ENCODE peak calls at places on chromosomes 6 and 20, in nine cellular contexts. W is HEK293T, M is Calu3, J is left lobe of liver, G is HT1080, U is D341Med, S is activated B cell treated with CpG ODN at 0.5 μM for 24 hours, N is occipital lobe, Q is sigmoid colon. I is an unnamed sample.

GRCh38 chr6:125584468-125584939 is 164.9 kb upstream of the HEY2 start:
- DNase-seq in Q (no peak), S (no peak), U (no peak), G (peak; percentile 6), M (no peak), J (no peak), N (peak; percentile 59), W (peak; percentile 78), I (no peak)

GRCh38 chr6:153117986-153118886 is 12.8 kb downstream of the RGS17 start:
- DNase-seq in Q (no peak), N (no peak), J (no peak), M (no peak), U (no peak), G (peak; percentile 87), S (no peak), W (no peak), I (no peak)

GRCh38 chr6:107418118-107418517 is 41.2 kb downstream of the PDSS2 start:
- DNase-seq in Q (no peak), J (no peak), U (peak; percentile 33), M (peak; percentile 6), W (peak; percentile 30), N (no peak), G (peak; percentile 28), S (no peak), I (no peak)

GRCh38 chr6:150334790-150335783 is 33.7 kb upstream of the IYD start:
- DNase-seq in S (no peak), U (peak; percentile 50), G (peak; percentile 39), N (no peak), M (peak; percentile 46), J (no peak), W (peak; percentile 64), Q (no peak), I (peak; percentile 40)

GRCh38 chr6:14079971-14080370 is 37.6 kb upstream of the CD83 start:
- DNase-seq in Q (no peak), U (no peak), J (no peak), W (no peak), G (no peak), N (no peak), M (no peak), S (no peak), I (no peak)

GRCh38 chr6:165573671-165574070 is 89.4 kb downstream of the PDE10A start:
- DNase-seq in M (peak; percentile 71), U (no peak), G (peak; percentile 62), W (peak; percentile 40), J (no peak), S (no peak), N (no peak), Q (peak; percentile 64), I (peak; percentile 61)

GRCh38 chr6:108127826-108128225 is 38.0 kb upstream of the NR2E1 start:
- DNase-seq in W (no peak), G (no peak), S (no peak), J (no peak), N (no peak), U (no peak), Q (no peak), M (no peak), I (no peak)

GRCh38 chr6:134619789-134620188 is 301.9 kb upstream of the SGK1 start:
- DNase-seq in S (no peak), Q (no peak), M (peak; percentile 13), G (peak; percentile 56), U (peak; percentile 43), N (no peak), W (no peak), J (no peak), I (no peak)

GRCh38 chr6:104402572-104402971 is 457.1 kb downstream of the HACE1 start:
- DNase-seq in W (no peak), S (no peak), N (no peak), M (no peak), U (no peak), G (no peak), Q (no peak), J (no peak), I (no peak)

GRCh38 chr6:501891-502601 is 110.5 kb downstream of the IRF4 start:
- DNase-seq in U (no peak), G (no peak), W (no peak), N (no peak), Q (no peak), J (no peak), S (peak; percentile 25), M (peak; percentile 4), I (no peak)

GRCh38 chr20:57653910-57654309 is 33.7 kb upstream of the ZBP1 start:
- DNase-seq in W (no peak), N (no peak), G (no peak), Q (no peak), U (peak; percentile 36), S (no peak), J (peak; percentile 29), M (peak; percentile 5), I (no peak)

GRCh38 chr20:24762371-24762770 is 186.7 kb upstream of the CST7 start:
- DNase-seq in W (no peak), J (peak; percentile 12), N (no peak), S (no peak), Q (no peak), G (no peak), M (no peak), U (no peak), I (no peak)

GRCh38 chr20:63652192-63652980 is 838 bp downstream of the STMN3 start:
- DNase-seq in W (peak; percentile 29), S (no peak), J (no peak), Q (no peak), N (no peak), M (no peak), U (peak; percentile 91), G (no peak), I (no peak)

GRCh38 chr6:143579703-143580102 is 68.2 kb upstream of the FUCA2 start:
- DNase-seq in M (no peak), W (no peak), Q (peak; percentile 87), N (no peak), J (no peak), U (no peak), S (no peak), G (peak; percentile 77), I (no peak)

GRCh38 chr20:63402860-63403220 is 41.7 kb upstream of the CHRNA4 start:
- DNase-seq in M (no peak), S (no peak), U (no peak), J (no peak), G (no peak), Q (no peak), N (no peak), W (no peak), I (no peak)

GRCh38 chr6:170124150-170124549 is 166.7 kb downstream of the DLL1 start:
- DNase-seq in S (no peak), Q (no peak), M (no peak), W (no peak), N (no peak), U (no peak), G (no peak), J (peak; percentile 22), I (no peak)

GRCh38 chr6:131060311-131060710 is 2.7 kb downstream of the EPB41L2 start:
- DNase-seq in S (no peak), W (no peak), J (no peak), G (no peak), U (no peak), M (no peak), N (no peak), Q (no peak), I (no peak)

GRCh38 chr6:80316655-80317332 is 210.3 kb downstream of the BCKDHB start:
- DNase-seq in M (no peak), J (no peak), W (no peak), G (no peak), U (no peak), S (no peak), Q (no peak), N (no peak), I (no peak)

GRCh38 chr6:113182370-113183141 is 674.6 kb upstream of the MARCKS start:
- DNase-seq in S (no peak), M (no peak), W (no peak), J (no peak), Q (no peak), G (peak; percentile 83), N (no peak), U (no peak), I (no peak)

GRCh38 chr20:48698507-48699267 is 129.1 kb downstream of the PREX1 start:
- DNase-seq in G (no peak), N (no peak), Q (peak; percentile 33), M (no peak), S (no peak), W (peak; percentile 34), U (no peak), J (no peak), I (no peak)

GRCh38 chr6:89321571-89321970 is 6.5 kb upstream of the GABRR2 start:
- DNase-seq in S (no peak), U (no peak), W (no peak), Q (no peak), M (no peak), N (no peak), G (no peak), J (no peak), I (peak; percentile 51)

GRCh38 chr6:44527191-44527960 is 139.9 kb downstream of the CDC5L start:
- DNase-seq in G (no peak), S (no peak), W (no peak), U (no peak), Q (no peak), M (no peak), N (no peak), J (no peak), I (no peak)

I was measured in mucosa of gallbladder.